ENCODE peak calls at places on chromosomes 5 and 9, in ten cellular contexts. One of them, this sample, is unnamed.

GRCh38 chr5:76331139-76331538 is 71.9 kb upstream of the IQGAP2 start:
- DNase-seq in activated T-cell treated with anti-CD3 and anti-CD28 coated beads, Interleukin-2, amount 50 U/mL, for 48 hours: no peak
- DNase-seq in iPS-NIHi11: no peak
- DNase-seq in activated CD8-positive, alpha-beta memory T cell treated with anti-CD3 and anti-CD28 coated beads, Interleukin-2, amount 10 ng/mL, durations not matched to agents 7 days and 5 days: peak
- DNase-seq in sciatic nerve: no peak
- DNase-seq in esophagus squamous epithelium: no peak
- DNase-seq in RKO: no peak
- DNase-seq in AG09309: no peak
- DNase-seq in left lung: no peak
- DNase-seq in fibroblast of lung: no peak
- DNase-seq in this sample: no peak

GRCh38 chr9:125633116-125633743 is 73.8 kb downstream of the MAPKAP1 start:
- DNase-seq in activated T-cell treated with anti-CD3 and anti-CD28 coated beads, Interleukin-2, amount 50 U/mL, for 48 hours: no peak
- DNase-seq in fibroblast of lung: peak
- DNase-seq in AG09309: no peak
- DNase-seq in iPS-NIHi11: no peak
- DNase-seq in sciatic nerve: no peak
- DNase-seq in esophagus squamous epithelium: no peak
- DNase-seq in RKO: no peak
- DNase-seq in activated CD8-positive, alpha-beta memory T cell treated with anti-CD3 and anti-CD28 coated beads, Interleukin-2, amount 10 ng/mL, durations not matched to agents 7 days and 5 days: no peak
- DNase-seq in left lung: no peak
- DNase-seq in this sample: no peak

GRCh38 chr9:18795947-18796705 is 236.9 kb downstream of the SAXO1 start:
- DNase-seq in sciatic nerve: no peak
- DNase-seq in AG09309: peak
- DNase-seq in RKO: no peak
- DNase-seq in activated CD8-positive, alpha-beta memory T cell treated with anti-CD3 and anti-CD28 coated beads, Interleukin-2, amount 10 ng/mL, durations not matched to agents 7 days and 5 days: no peak
- DNase-seq in fibroblast of lung: peak
- DNase-seq in esophagus squamous epithelium: no peak
- DNase-seq in left lung: no peak
- DNase-seq in iPS-NIHi11: no peak
- DNase-seq in activated T-cell treated with anti-CD3 and anti-CD28 coated beads, Interleukin-2, amount 50 U/mL, for 48 hours: no peak
- DNase-seq in this sample: no peak

GRCh38 chr5:178650214-178650613 is 23.4 kb upstream of the CLK4 start:
- DNase-seq in fibroblast of lung: peak
- DNase-seq in esophagus squamous epithelium: no peak
- DNase-seq in sciatic nerve: no peak
- DNase-seq in activated CD8-positive, alpha-beta memory T cell treated with anti-CD3 and anti-CD28 coated beads, Interleukin-2, amount 10 ng/mL, durations not matched to agents 7 days and 5 days: no peak
- DNase-seq in RKO: no peak
- DNase-seq in iPS-NIHi11: no peak
- DNase-seq in AG09309: no peak
- DNase-seq in activated T-cell treated with anti-CD3 and anti-CD28 coated beads, Interleukin-2, amount 50 U/mL, for 48 hours: no peak
- DNase-seq in left lung: no peak
- DNase-seq in this sample: no peak

GRCh38 chr9:124839612-124840299 is 13.5 kb upstream of the WDR38 start:
- DNase-seq in esophagus squamous epithelium: no peak
- DNase-seq in activated T-cell treated with anti-CD3 and anti-CD28 coated beads, Interleukin-2, amount 50 U/mL, for 48 hours: no peak
- DNase-seq in activated CD8-positive, alpha-beta memory T cell treated with anti-CD3 and anti-CD28 coated beads, Interleukin-2, amount 10 ng/mL, durations not matched to agents 7 days and 5 days: no peak
- DNase-seq in RKO: peak
- DNase-seq in left lung: no peak
- DNase-seq in sciatic nerve: no peak
- DNase-seq in fibroblast of lung: no peak
- DNase-seq in iPS-NIHi11: peak
- DNase-seq in AG09309: no peak
- DNase-seq in this sample: no peak

GRCh38 chr5:109921735-109922395 is 232.1 kb downstream of the MAN2A1 start:
- DNase-seq in activated T-cell treated with anti-CD3 and anti-CD28 coated beads, Interleukin-2, amount 50 U/mL, for 48 hours: peak
- DNase-seq in left lung: peak
- DNase-seq in AG09309: no peak
- DNase-seq in esophagus squamous epithelium: no peak
- DNase-seq in activated CD8-positive, alpha-beta memory T cell treated with anti-CD3 and anti-CD28 coated beads, Interleukin-2, amount 10 ng/mL, durations not matched to agents 7 days and 5 days: no peak
- DNase-seq in sciatic nerve: no peak
- DNase-seq in RKO: no peak
- DNase-seq in fibroblast of lung: peak
- DNase-seq in iPS-NIHi11: no peak
- DNase-seq in this sample: no peak

GRCh38 chr9:88945636-88946333 is 45.5 kb upstream of the S1PR3 start:
- DNase-seq in activated T-cell treated with anti-CD3 and anti-CD28 coated beads, Interleukin-2, amount 50 U/mL, for 48 hours: no peak
- DNase-seq in left lung: no peak
- DNase-seq in activated CD8-positive, alpha-beta memory T cell treated with anti-CD3 and anti-CD28 coated beads, Interleukin-2, amount 10 ng/mL, durations not matched to agents 7 days and 5 days: no peak
- DNase-seq in esophagus squamous epithelium: no peak
- DNase-seq in RKO: no peak
- DNase-seq in sciatic nerve: no peak
- DNase-seq in iPS-NIHi11: no peak
- DNase-seq in AG09309: no peak
- DNase-seq in fibroblast of lung: no peak
- DNase-seq in this sample: no peak

GRCh38 chr9:18504707-18505106 is 30.8 kb downstream of the ADAMTSL1 start:
- DNase-seq in sciatic nerve: no peak
- DNase-seq in left lung: no peak
- DNase-seq in fibroblast of lung: no peak
- DNase-seq in AG09309: no peak
- DNase-seq in RKO: no peak
- DNase-seq in activated T-cell treated with anti-CD3 and anti-CD28 coated beads, Interleukin-2, amount 50 U/mL, for 48 hours: no peak
- DNase-seq in activated CD8-positive, alpha-beta memory T cell treated with anti-CD3 and anti-CD28 coated beads, Interleukin-2, amount 10 ng/mL, durations not matched to agents 7 days and 5 days: no peak
- DNase-seq in iPS-NIHi11: peak
- DNase-seq in esophagus squamous epithelium: no peak
- DNase-seq in this sample: no peak

GRCh38 chr5:14011089-14012004 is 66.9 kb upstream of the DNAH5 start:
- DNase-seq in AG09309: peak
- DNase-seq in left lung: peak
- DNase-seq in RKO: peak
- DNase-seq in fibroblast of lung: peak
- DNase-seq in activated CD8-positive, alpha-beta memory T cell treated with anti-CD3 and anti-CD28 coated beads, Interleukin-2, amount 10 ng/mL, durations not matched to agents 7 days and 5 days: peak
- DNase-seq in activated T-cell treated with anti-CD3 and anti-CD28 coated beads, Interleukin-2, amount 50 U/mL, for 48 hours: peak
- DNase-seq in sciatic nerve: peak
- DNase-seq in iPS-NIHi11: peak
- DNase-seq in esophagus squamous epithelium: no peak
- DNase-seq in this sample: peak

GRCh38 chr5:171706736-171707440 is 78.7 kb upstream of the SMIM23 start:
- DNase-seq in activated CD8-positive, alpha-beta memory T cell treated with anti-CD3 and anti-CD28 coated beads, Interleukin-2, amount 10 ng/mL, durations not matched to agents 7 days and 5 days: no peak
- DNase-seq in fibroblast of lung: peak
- DNase-seq in iPS-NIHi11: no peak
- DNase-seq in activated T-cell treated with anti-CD3 and anti-CD28 coated beads, Interleukin-2, amount 50 U/mL, for 48 hours: no peak
- DNase-seq in sciatic nerve: no peak
- DNase-seq in RKO: no peak
- DNase-seq in left lung: no peak
- DNase-seq in AG09309: no peak
- DNase-seq in esophagus squamous epithelium: no peak
- DNase-seq in this sample: no peak

GRCh38 chr9:136049451-136050265 is 45.4 kb downstream of the NACC2 start:
- DNase-seq in AG09309: no peak
- DNase-seq in iPS-NIHi11: no peak
- DNase-seq in activated T-cell treated with anti-CD3 and anti-CD28 coated beads, Interleukin-2, amount 50 U/mL, for 48 hours: no peak
- DNase-seq in sciatic nerve: no peak
- DNase-seq in RKO: no peak
- DNase-seq in fibroblast of lung: no peak
- DNase-seq in esophagus squamous epithelium: no peak
- DNase-seq in activated CD8-positive, alpha-beta memory T cell treated with anti-CD3 and anti-CD28 coated beads, Interleukin-2, amount 10 ng/mL, durations not matched to agents 7 days and 5 days: no peak
- DNase-seq in left lung: no peak
- DNase-seq in this sample: no peak

GRCh38 chr5:69265931-69266330 is 31.2 kb downstream of the CDK7 start:
- DNase-seq in RKO: no peak
- DNase-seq in iPS-NIHi11: peak
- DNase-seq in fibroblast of lung: no peak
- DNase-seq in activated CD8-positive, alpha-beta memory T cell treated with anti-CD3 and anti-CD28 coated beads, Interleukin-2, amount 10 ng/mL, durations not matched to agents 7 days and 5 days: no peak
- DNase-seq in left lung: no peak
- DNase-seq in AG09309: no peak
- DNase-seq in sciatic nerve: no peak
- DNase-seq in esophagus squamous epithelium: no peak
- DNase-seq in activated T-cell treated with anti-CD3 and anti-CD28 coated beads, Interleukin-2, amount 50 U/mL, for 48 hours: no peak
- DNase-seq in this sample: no peak

GRCh38 chr9:35728041-35728971 is 3.7 kb downstream of the TLN1 start:
- DNase-seq in RKO: peak
- DNase-seq in iPS-NIHi11: peak
- DNase-seq in sciatic nerve: peak
- DNase-seq in activated T-cell treated with anti-CD3 and anti-CD28 coated beads, Interleukin-2, amount 50 U/mL, for 48 hours: peak
- DNase-seq in fibroblast of lung: peak
- DNase-seq in esophagus squamous epithelium: no peak
- DNase-seq in left lung: peak
- DNase-seq in AG09309: peak
- DNase-seq in activated CD8-positive, alpha-beta memory T cell treated with anti-CD3 and anti-CD28 coated beads, Interleukin-2, amount 10 ng/mL, durations not matched to agents 7 days and 5 days: peak
- DNase-seq in this sample: no peak

GRCh38 chr9:33202552-33203300 is 35.6 kb upstream of the B4GALT1 start:
- DNase-seq in activated T-cell treated with anti-CD3 and anti-CD28 coated beads, Interleukin-2, amount 50 U/mL, for 48 hours: peak
- DNase-seq in esophagus squamous epithelium: no peak
- DNase-seq in sciatic nerve: peak
- DNase-seq in left lung: no peak
- DNase-seq in RKO: no peak
- DNase-seq in fibroblast of lung: peak
- DNase-seq in AG09309: no peak
- DNase-seq in activated CD8-positive, alpha-beta memory T cell treated with anti-CD3 and anti-CD28 coated beads, Interleukin-2, amount 10 ng/mL, durations not matched to agents 7 days and 5 days: peak
- DNase-seq in iPS-NIHi11: no peak
- DNase-seq in this sample: no peak

GRCh38 chr5:141338538-141339306 is at the start of gene PCDHGA2:
- DNase-seq in iPS-NIHi11: peak
- DNase-seq in AG09309: no peak
- DNase-seq in left lung: no peak
- DNase-seq in fibroblast of lung: peak
- DNase-seq in RKO: no peak
- DNase-seq in activated T-cell treated with anti-CD3 and anti-CD28 coated beads, Interleukin-2, amount 50 U/mL, for 48 hours: no peak
- DNase-seq in activated CD8-positive, alpha-beta memory T cell treated with anti-CD3 and anti-CD28 coated beads, Interleukin-2, amount 10 ng/mL, durations not matched to agents 7 days and 5 days: no peak
- DNase-seq in esophagus squamous epithelium: no peak
- DNase-seq in sciatic nerve: no peak
- DNase-seq in this sample: no peak

GRCh38 chr5:153147891-153148623 is 342.4 kb upstream of the GRIA1 start:
- DNase-seq in AG09309: peak
- DNase-seq in activated T-cell treated with anti-CD3 and anti-CD28 coated beads, Interleukin-2, amount 50 U/mL, for 48 hours: no peak
- DNase-seq in activated CD8-positive, alpha-beta memory T cell treated with anti-CD3 and anti-CD28 coated beads, Interleukin-2, amount 10 ng/mL, durations not matched to agents 7 days and 5 days: no peak
- DNase-seq in iPS-NIHi11: peak
- DNase-seq in RKO: peak
- DNase-seq in esophagus squamous epithelium: no peak
- DNase-seq in left lung: no peak
- DNase-seq in fibroblast of lung: peak
- DNase-seq in sciatic nerve: no peak
- DNase-seq in this sample: no peak

GRCh38 chr5:119410448-119411170 is 41.7 kb upstream of the HSD17B4 start:
- DNase-seq in esophagus squamous epithelium: no peak
- DNase-seq in fibroblast of lung: no peak
- DNase-seq in activated CD8-positive, alpha-beta memory T cell treated with anti-CD3 and anti-CD28 coated beads, Interleukin-2, amount 10 ng/mL, durations not matched to agents 7 days and 5 days: no peak
- DNase-seq in AG09309: no peak
- DNase-seq in activated T-cell treated with anti-CD3 and anti-CD28 coated beads, Interleukin-2, amount 50 U/mL, for 48 hours: no peak
- DNase-seq in RKO: no peak
- DNase-seq in iPS-NIHi11: no peak
- DNase-seq in left lung: no peak
- DNase-seq in sciatic nerve: no peak
- DNase-seq in this sample: no peak

GRCh38 chr9:113588242-113588810 is 124.8 kb downstream of the RGS3 start:
- DNase-seq in esophagus squamous epithelium: no peak
- DNase-seq in fibroblast of lung: no peak
- DNase-seq in iPS-NIHi11: no peak
- DNase-seq in left lung: no peak
- DNase-seq in RKO: no peak
- DNase-seq in AG09309: no peak
- DNase-seq in sciatic nerve: no peak
- DNase-seq in activated CD8-positive, alpha-beta memory T cell treated with anti-CD3 and anti-CD28 coated beads, Interleukin-2, amount 10 ng/mL, durations not matched to agents 7 days and 5 days: no peak
- DNase-seq in activated T-cell treated with anti-CD3 and anti-CD28 coated beads, Interleukin-2, amount 50 U/mL, for 48 hours: no peak
- DNase-seq in this sample: no peak

GRCh38 chr9:3058409-3058808 is 214.5 kb upstream of the PUM3 start:
- DNase-seq in iPS-NIHi11: no peak
- DNase-seq in activated T-cell treated with anti-CD3 and anti-CD28 coated beads, Interleukin-2, amount 50 U/mL, for 48 hours: no peak
- DNase-seq in AG09309: no peak
- DNase-seq in fibroblast of lung: no peak
- DNase-seq in left lung: no peak
- DNase-seq in activated CD8-positive, alpha-beta memory T cell treated with anti-CD3 and anti-CD28 coated beads, Interleukin-2, amount 10 ng/mL, durations not matched to agents 7 days and 5 days: no peak
- DNase-seq in RKO: no peak
- DNase-seq in sciatic nerve: no peak
- DNase-seq in esophagus squamous epithelium: no peak
- DNase-seq in this sample: no peak

GRCh38 chr9:130069048-130069447 is 15.3 kb downstream of the GPR107 start:
- DNase-seq in AG09309: no peak
- DNase-seq in left lung: no peak
- DNase-seq in iPS-NIHi11: no peak
- DNase-seq in activated CD8-positive, alpha-beta memory T cell treated with anti-CD3 and anti-CD28 coated beads, Interleukin-2, amount 10 ng/mL, durations not matched to agents 7 days and 5 days: no peak
- DNase-seq in esophagus squamous epithelium: no peak
- DNase-seq in RKO: no peak
- DNase-seq in sciatic nerve: no peak
- DNase-seq in fibroblast of lung: no peak
- DNase-seq in activated T-cell treated with anti-CD3 and anti-CD28 coated beads, Interleukin-2, amount 50 U/mL, for 48 hours: no peak
- DNase-seq in this sample: no peak

GRCh38 chr5:73104326-73104725 is 16.0 kb upstream of the TMEM171 start:
- DNase-seq in RKO: no peak
- DNase-seq in AG09309: no peak
- DNase-seq in esophagus squamous epithelium: no peak
- DNase-seq in iPS-NIHi11: no peak
- DNase-seq in activated T-cell treated with anti-CD3 and anti-CD28 coated beads, Interleukin-2, amount 50 U/mL, for 48 hours: no peak
- DNase-seq in fibroblast of lung: no peak
- DNase-seq in activated CD8-positive, alpha-beta memory T cell treated with anti-CD3 and anti-CD28 coated beads, Interleukin-2, amount 10 ng/mL, durations not matched to agents 7 days and 5 days: no peak
- DNase-seq in left lung: no peak
- DNase-seq in sciatic nerve: no peak
- DNase-seq in this sample: no peak

GRCh38 chr5:20537911-20538310 is 549.9 kb upstream of the CDH18 start:
- DNase-seq in activated CD8-positive, alpha-beta memory T cell treated with anti-CD3 and anti-CD28 coated beads, Interleukin-2, amount 10 ng/mL, durations not matched to agents 7 days and 5 days: no peak
- DNase-seq in fibroblast of lung: no peak
- DNase-seq in activated T-cell treated with anti-CD3 and anti-CD28 coated beads, Interleukin-2, amount 50 U/mL, for 48 hours: no peak
- DNase-seq in esophagus squamous epithelium: no peak
- DNase-seq in iPS-NIHi11: no peak
- DNase-seq in sciatic nerve: no peak
- DNase-seq in RKO: no peak
- DNase-seq in AG09309: no peak
- DNase-seq in left lung: no peak
- DNase-seq in this sample: no peak

GRCh38 chr9:98882569-98882923 is 61.2 kb upstream of the COL15A1 start:
- DNase-seq in fibroblast of lung: no peak
- DNase-seq in AG09309: no peak
- DNase-seq in activated T-cell treated with anti-CD3 and anti-CD28 coated beads, Interleukin-2, amount 50 U/mL, for 48 hours: no peak
- DNase-seq in sciatic nerve: no peak
- DNase-seq in activated CD8-positive, alpha-beta memory T cell treated with anti-CD3 and anti-CD28 coated beads, Interleukin-2, amount 10 ng/mL, durations not matched to agents 7 days and 5 days: no peak
- DNase-seq in esophagus squamous epithelium: no peak
- DNase-seq in RKO: no peak
- DNase-seq in iPS-NIHi11: no peak
- DNase-seq in left lung: no peak
- DNase-seq in this sample: no peak

GRCh38 chr5:9955586-9955985 is 294.1 kb downstream of the ATPSCKMT start:
- DNase-seq in AG09309: no peak
- DNase-seq in sciatic nerve: no peak
- DNase-seq in esophagus squamous epithelium: no peak
- DNase-seq in activated T-cell treated with anti-CD3 and anti-CD28 coated beads, Interleukin-2, amount 50 U/mL, for 48 hours: no peak
- DNase-seq in fibroblast of lung: no peak
- DNase-seq in iPS-NIHi11: no peak
- DNase-seq in left lung: no peak
- DNase-seq in RKO: no peak
- DNase-seq in activated CD8-positive, alpha-beta memory T cell treated with anti-CD3 and anti-CD28 coated beads, Interleukin-2, amount 10 ng/mL, durations not matched to agents 7 days and 5 days: no peak
- DNase-seq in this sample: no peak

This sample was measured in hypothalamus.